ENCODE peak calls at places on chromosomes 7 and 10, in six cellular contexts. X is CD4-positive, alpha-beta T cell; D is NCI-H2029; H is esophagus squamous epithelium; G is D341Med; U is GM03348. B is an unnamed sample.

GRCh38 chr7:112362796-112363195 is 87.5 kb upstream of the IFRD1 start:
- DNase-seq in D (no peak), H (no peak), G (no peak), U (peak), X (no peak), B (no peak)

GRCh38 chr10:99234067-99234738 is 1.4 kb downstream of the HPSE2 start:
- DNase-seq in X (no peak), D (peak), H (no peak), G (no peak), U (peak), B (no peak)

GRCh38 chr7:45132708-45133320 is 21.3 kb upstream of the TBRG4 start:
- DNase-seq in U (no peak), H (no peak), X (no peak), D (no peak), G (no peak), B (no peak)

GRCh38 chr7:37201003-37201875 is 247.4 kb downstream of the ELMO1 start:
- DNase-seq in X (peak), G (peak), U (peak), D (peak), H (no peak), B (peak)

GRCh38 chr10:104246981-104247380 is 7.7 kb upstream of the GSTO1 start:
- DNase-seq in D (no peak), G (no peak), U (peak), H (no peak), X (no peak), B (no peak)

GRCh38 chr7:132636581-132636980 is 60.3 kb upstream of the PLXNA4 start:
- DNase-seq in D (no peak), X (no peak), U (no peak), H (no peak), G (no peak), B (no peak)

GRCh38 chr7:3230908-3231307 is 70.1 kb upstream of the SDK1 start:
- DNase-seq in G (no peak), U (no peak), D (no peak), H (no peak), X (no peak), B (no peak)

GRCh38 chr7:98548370-98548769 is 68.7 kb upstream of the NPTX2 start:
- DNase-seq in D (no peak), H (no peak), G (no peak), X (no peak), U (no peak), B (no peak)

GRCh38 chr10:970311-971149 is 17.7 kb upstream of the GTPBP4 start:
- DNase-seq in X (no peak), G (no peak), D (peak), U (peak), H (no peak), B (no peak)

GRCh38 chr10:34520084-34520483 is 295.0 kb downstream of the PARD3 start:
- DNase-seq in H (no peak), U (no peak), D (no peak), X (no peak), G (no peak), B (no peak)

GRCh38 chr7:102248081-102248455 is 38.6 kb upstream of the SH2B2 start:
- DNase-seq in U (no peak), H (no peak), D (no peak), G (no peak), X (no peak), B (no peak)

GRCh38 chr7:24395512-24395911 is 111.5 kb downstream of the NPY start:
- DNase-seq in U (no peak), D (no peak), H (no peak), X (no peak), G (no peak), B (no peak)

GRCh38 chr7:64187408-64187807 is 19.6 kb upstream of the ZNF735 start:
- DNase-seq in G (no peak), H (no peak), X (no peak), D (no peak), U (no peak), B (no peak)